ENCODE peak calls at places on chromosomes 5 and 9, in five cellular contexts. R is dorsolateral prefrontal cortex, K is adrenal gland, L is fibroblast of villous mesenchyme, H is neural crest cell. Q is an unnamed sample.

GRCh38 chr5:176943816-176944215 is 44.7 kb upstream of the HK3 start:
- DNase-seq in R (no peak), K (no peak), L (no peak), H (no peak), Q (no peak)

GRCh38 chr5:38404667-38405276 is 146.4 kb downstream of the EGFLAM start:
- DNase-seq in R (no peak), K (no peak), L (no peak), H (no peak), Q (no peak)

GRCh38 chr5:111375645-111376044 is 136.7 kb downstream of the STARD4 start:
- DNase-seq in R (no peak), K (no peak), L (no peak), H (no peak), Q (no peak)

GRCh38 chr5:98163796-98164493 is 609.5 kb upstream of the RGMB start:
- DNase-seq in R (no peak), K (no peak), L (no peak), H (no peak), Q (no peak)

GRCh38 chr9:92010705-92011536 is 60.9 kb upstream of the ROR2 start:
- DNase-seq in R (no peak), K (no peak), L (peak), H (no peak), Q (no peak)

GRCh38 chr5:42624912-42625311 is 131.7 kb upstream of the CCDC152 start:
- DNase-seq in R (no peak), K (no peak), L (no peak), H (no peak), Q (no peak)

GRCh38 chr9:35718726-35719511 is 13.1 kb downstream of the TLN1 start:
- DNase-seq in R (no peak), K (no peak), L (no peak), H (no peak), Q (no peak)

GRCh38 chr5:130141689-130142320 is 237.5 kb downstream of the CHSY3 start:
- DNase-seq in R (peak), K (no peak), L (peak), H (no peak), Q (no peak)

GRCh38 chr9:112896131-112896530 is 5.5 kb upstream of the SLC46A2 start:
- DNase-seq in R (no peak), K (no peak), L (no peak), H (no peak), Q (no peak)

GRCh38 chr5:43192558-43193170 is 639 bp downstream of the NIM1K start:
- DNase-seq in R (peak), K (peak), L (peak), H (peak), Q (no peak)

GRCh38 chr5:133285583-133286021 is 233.8 kb downstream of the HSPA4 start:
- DNase-seq in R (no peak), K (peak), L (peak), H (no peak), Q (no peak)

GRCh38 chr5:94802450-94802849 is 184.0 kb downstream of the SLF1 start:
- DNase-seq in R (no peak), K (no peak), L (no peak), H (no peak), Q (no peak)

GRCh38 chr5:88883566-88884434 is 816 bp upstream of the MEF2C start:
- DNase-seq in R (peak), K (peak), L (peak), H (peak), Q (no peak)

GRCh38 chr5:6403416-6403815 is 25.1 kb upstream of the MED10 start:
- DNase-seq in R (no peak), K (no peak), L (no peak), H (no peak), Q (no peak)

GRCh38 chr9:100083448-100084144 is 15.2 kb downstream of the ERP44 start:
- DNase-seq in R (no peak), K (no peak), L (no peak), H (no peak), Q (no peak)

GRCh38 chr5:76104027-76104426 is 20.8 kb downstream of the SV2C start:
- DNase-seq in R (no peak), K (peak), L (peak), H (peak), Q (no peak)

GRCh38 chr5:175609504-175609903 is 48.4 kb upstream of the HRH2 start:
- DNase-seq in R (no peak), K (no peak), L (no peak), H (no peak), Q (no peak)

GRCh38 chr5:145479271-145479670 is 355.9 kb downstream of the PRELID2 start:
- DNase-seq in R (no peak), K (no peak), L (peak), H (no peak), Q (no peak)

GRCh38 chr9:137070906-137071275 is 534 bp upstream of the SAPCD2 start:
- DNase-seq in R (peak), K (no peak), L (no peak), H (peak), Q (peak)

GRCh38 chr9:135926402-135927194 is 19.3 kb upstream of the CAMSAP1 start:
- DNase-seq in R (no peak), K (peak), L (peak), H (peak), Q (no peak)

GRCh38 chr9:94687451-94687850 is 39.0 kb upstream of the AOPEP start:
- DNase-seq in R (no peak), K (no peak), L (no peak), H (no peak), Q (no peak)

GRCh38 chr9:127013597-127013996 is 99.0 kb downstream of the RALGPS1 start:
- DNase-seq in R (no peak), K (no peak), L (no peak), H (no peak), Q (no peak)

GRCh38 chr5:68428232-68428811 is 212.8 kb downstream of the PIK3R1 start:
- DNase-seq in R (peak), K (no peak), L (no peak), H (no peak), Q (no peak)

GRCh38 chr9:101791938-101792337 is 53.5 kb upstream of the GRIN3A start:
- DNase-seq in R (no peak), K (peak), L (peak), H (peak), Q (peak)

GRCh38 chr5:168663276-168664004 is 84.3 kb upstream of the PANK3 start:
- DNase-seq in R (no peak), K (no peak), L (no peak), H (no peak), Q (no peak)

GRCh38 chr9:137612741-137613142 is 6.1 kb upstream of the EHMT1 start:
- DNase-seq in R (no peak), K (no peak), L (no peak), H (no peak), Q (no peak)

GRCh38 chr5:141915881-141916336 is 7.8 kb upstream of the DELE1 start:
- DNase-seq in R (no peak), K (no peak), L (no peak), H (no peak), Q (no peak)

GRCh38 chr9:125429476-125430160 is 168.0 kb downstream of the GAPVD1 start:
- DNase-seq in R (peak), K (no peak), L (no peak), H (no peak), Q (no peak)

GRCh38 chr9:23567756-23568155 is 258.3 kb downstream of the ELAVL2 start:
- DNase-seq in R (no peak), K (no peak), L (no peak), H (no peak), Q (no peak)

GRCh38 chr5:1295650-1296037 is 776 bp upstream of the TERT start:
- DNase-seq in R (no peak), K (no peak), L (no peak), H (no peak), Q (no peak)